ENCODE peak calls at places on chromosomes 16 and 17, in nine cellular contexts. S, C, Y, L, W, Z, X, U and F are unnamed samples.

GRCh38 chr16:4409081-4409932 is 7.1 kb downstream of the CORO7 start:
- DNase-seq in S (no peak), C (no peak), Y (peak), L (no peak), W (no peak), Z (no peak), X (no peak), U (no peak), F (no peak)

GRCh38 chr17:8479431-8479947 is 43.8 kb downstream of the NDEL1 start:
- DNase-seq in S (peak), C (no peak), Y (no peak), L (no peak), W (no peak), Z (no peak), X (peak), U (no peak), F (peak)

GRCh38 chr16:27083861-27084261 is 17.1 kb downstream of the C16orf82 start:
- DNase-seq in S (no peak), C (no peak), Y (no peak), L (no peak), W (no peak), Z (no peak), X (no peak), U (no peak), F (no peak)

GRCh38 chr17:9669551-9670008 is 24.3 kb downstream of the USP43 start:
- DNase-seq in S (no peak), C (no peak), Y (peak), L (peak), W (no peak), Z (no peak), X (no peak), U (no peak), F (no peak)

GRCh38 chr16:7397901-7398300 is 65.3 kb downstream of the RBFOX1 start:
- DNase-seq in S (no peak), C (no peak), Y (no peak), L (no peak), W (no peak), Z (no peak), X (peak), U (no peak), F (no peak)

GRCh38 chr17:74305865-74306654 is 20.0 kb upstream of the KIF19 start:
- DNase-seq in S (no peak), C (no peak), Y (peak), L (no peak), W (no peak), Z (no peak), X (no peak), U (no peak), F (no peak)

GRCh38 chr17:79810138-79811027 is 13.5 kb upstream of the CBX8 start:
- DNase-seq in S (peak), C (peak), Y (peak), L (peak), W (no peak), Z (peak), X (peak), U (peak), F (no peak)

GRCh38 chr17:55433029-55433628 is 11.5 kb upstream of the MMD start:
- DNase-seq in S (no peak), C (no peak), Y (peak), L (no peak), W (no peak), Z (peak), X (no peak), U (peak), F (no peak)

GRCh38 chr17:33674685-33675084 is 381.6 kb upstream of the ASIC2 start:
- DNase-seq in S (peak), C (peak), Y (peak), L (peak), W (peak), Z (peak), X (peak), U (peak), F (no peak)

GRCh38 chr17:31524926-31525800 is 133.7 kb downstream of the RAB11FIP4 start:
- DNase-seq in S (peak), C (peak), Y (peak), L (peak), W (peak), Z (peak), X (peak), U (peak), F (peak)

GRCh38 chr16:85228463-85228862 is 116.2 kb upstream of the CIBAR2 start:
- DNase-seq in S (no peak), C (no peak), Y (no peak), L (no peak), W (no peak), Z (no peak), X (no peak), U (no peak), F (no peak)

GRCh38 chr17:42680331-42680808 is 1.3 kb downstream of the CCR10 start:
- DNase-seq in S (no peak), C (peak), Y (no peak), L (no peak), W (peak), Z (no peak), X (no peak), U (no peak), F (no peak)

GRCh38 chr16:1696863-1697262 is 9.1 kb upstream of the MAPK8IP3 start:
- DNase-seq in S (no peak), C (no peak), Y (peak), L (no peak), W (no peak), Z (no peak), X (no peak), U (no peak), F (no peak)

GRCh38 chr16:63617047-63617989 is 1504.5 kb downstream of the CDH11 start:
- DNase-seq in S (peak), C (no peak), Y (no peak), L (no peak), W (no peak), Z (no peak), X (no peak), U (no peak), F (no peak)

GRCh38 chr17:29251969-29252866 is 5.6 kb downstream of the CRYBA1 start:
- DNase-seq in S (no peak), C (no peak), Y (no peak), L (no peak), W (no peak), Z (no peak), X (peak), U (no peak), F (no peak)

GRCh38 chr16:66925322-66925840 is at the start of gene RRAD:
- DNase-seq in S (no peak), C (peak), Y (no peak), L (no peak), W (no peak), Z (peak), X (no peak), U (no peak), F (peak)

GRCh38 chr17:17628388-17629008 is 37.0 kb upstream of the PEMT start:
- DNase-seq in S (no peak), C (peak), Y (no peak), L (peak), W (no peak), Z (peak), X (no peak), U (no peak), F (no peak)

GRCh38 chr16:75044800-75045361 is 46.1 kb downstream of the ZNRF1 start:
- DNase-seq in S (no peak), C (no peak), Y (peak), L (no peak), W (peak), Z (no peak), X (peak), U (no peak), F (no peak)

GRCh38 chr17:78390241-78391050 is 12.0 kb downstream of the PGS1 start:
- DNase-seq in S (no peak), C (no peak), Y (peak), L (no peak), W (no peak), Z (no peak), X (peak), U (no peak), F (no peak)

GRCh38 chr16:85992779-85993178 is 93.8 kb downstream of the IRF8 start:
- DNase-seq in S (no peak), C (no peak), Y (no peak), L (no peak), W (no peak), Z (no peak), X (no peak), U (no peak), F (no peak)

GRCh38 chr17:74271281-74271680 is 2.8 kb upstream of the DNAI2 start:
- DNase-seq in S (no peak), C (no peak), Y (no peak), L (no peak), W (no peak), Z (no peak), X (no peak), U (no peak), F (no peak)

DNA sequence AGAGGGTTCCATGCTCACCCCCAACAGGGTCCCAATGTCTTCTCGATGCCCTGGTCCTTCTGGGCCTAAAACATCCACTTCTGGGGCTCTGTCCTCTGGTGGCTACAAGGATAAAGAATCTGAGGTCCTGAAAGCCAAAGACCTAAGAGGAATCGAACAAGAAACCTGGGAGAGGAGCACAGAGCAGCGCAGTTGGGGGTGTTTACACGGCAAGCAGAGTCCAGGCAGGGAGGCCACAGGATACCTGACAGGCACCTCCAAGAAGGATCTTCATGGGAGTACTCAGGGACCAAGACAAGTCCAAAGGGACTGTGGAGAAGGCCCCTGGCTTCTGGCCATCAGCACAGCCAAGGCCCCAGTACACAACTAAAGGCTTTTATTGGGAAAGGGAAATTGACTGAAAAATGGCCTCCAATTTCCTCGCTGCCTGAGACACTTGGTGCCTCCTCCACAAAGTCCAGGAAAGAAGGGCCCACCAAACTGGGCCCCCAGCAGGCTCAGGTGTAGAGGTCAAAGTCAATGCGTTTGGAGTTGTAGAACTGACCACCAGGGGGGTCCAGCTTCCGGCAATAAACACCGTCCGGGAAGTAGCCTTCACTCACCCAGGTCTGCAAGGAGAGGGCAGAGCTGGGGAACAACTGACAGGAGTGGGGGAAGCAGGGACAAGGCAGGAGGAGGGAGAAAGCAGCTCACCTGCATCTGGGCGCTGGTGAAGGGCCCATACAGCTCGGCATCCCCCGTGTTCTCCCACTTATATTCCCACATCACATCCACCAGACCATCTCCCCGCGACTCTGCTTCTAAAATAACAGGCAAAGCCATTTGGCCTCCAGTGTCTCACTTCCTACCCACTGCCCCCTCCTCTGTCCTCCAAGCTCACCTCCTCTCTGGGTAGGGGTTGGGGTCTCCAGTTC is 2.4 kb downstream of the CD2BP2 start:
- DNase-seq in S (peak), C (peak), Y (no peak), L (no peak), W (no peak), Z (no peak), X (no peak), U (no peak), F (no peak)
- TF ChIP-seq CTCF in S (no peak), C (no peak), Y (no peak), L (no peak), W (no peak), Z (no peak), X (no peak), U (peak), F (no peak)

GRCh38 chr16:79752421-79752820 is 151.9 kb upstream of the MAF start:
- DNase-seq in S (no peak), C (no peak), Y (peak), L (no peak), W (no peak), Z (no peak), X (no peak), U (no peak), F (no peak)

GRCh38 chr16:79748629-79749028 is 148.1 kb upstream of the MAF start:
- DNase-seq in S (no peak), C (no peak), Y (no peak), L (no peak), W (no peak), Z (no peak), X (no peak), U (no peak), F (no peak)

GRCh38 chr16:79751785-79752184 is 151.2 kb upstream of the MAF start:
- DNase-seq in S (no peak), C (peak), Y (peak), L (no peak), W (peak), Z (no peak), X (no peak), U (no peak), F (no peak)

GRCh38 chr16:79747688-79748087 is 147.2 kb upstream of the MAF start:
- DNase-seq in S (no peak), C (no peak), Y (peak), L (no peak), W (no peak), Z (no peak), X (no peak), U (no peak), F (no peak)
- TF ChIP-seq CTCF in S (no peak), C (no peak), Y (no peak), L (no peak), W (no peak), Z (no peak), X (no peak), U (no peak), F (no peak)

GRCh38 chr17:7022791-7023571 is at the start of gene BCL6B:
- DNase-seq in S (no peak), C (no peak), Y (no peak), L (no peak), W (no peak), Z (no peak), X (no peak), U (no peak), F (peak)
- TF ChIP-seq CTCF in S (no peak), C (no peak), Y (no peak), L (no peak), W (no peak), Z (no peak), X (no peak), U (no peak), F (no peak)

GRCh38 chr16:15053904-15054303 is 2.0 kb downstream of the NTAN1 start:
- DNase-seq in S (no peak), C (no peak), Y (no peak), L (no peak), W (no peak), Z (no peak), X (no peak), U (no peak), F (no peak)

GRCh38 chr16:15054357-15055140 is 1.3 kb downstream of the NTAN1 start:
- DNase-seq in S (no peak), C (no peak), Y (no peak), L (no peak), W (no peak), Z (no peak), X (no peak), U (no peak), F (no peak)

GRCh38 chr16:15052747-15053476 is 3.0 kb downstream of the NTAN1 start:
- DNase-seq in S (no peak), C (no peak), Y (peak), L (no peak), W (no peak), Z (no peak), X (no peak), U (no peak), F (no peak)

GRCh38 chr16:15057755-15058417 is 2.0 kb upstream of the NTAN1 start:
- DNase-seq in S (no peak), C (peak), Y (no peak), L (peak), W (no peak), Z (no peak), X (no peak), U (no peak), F (no peak)

DNA sequence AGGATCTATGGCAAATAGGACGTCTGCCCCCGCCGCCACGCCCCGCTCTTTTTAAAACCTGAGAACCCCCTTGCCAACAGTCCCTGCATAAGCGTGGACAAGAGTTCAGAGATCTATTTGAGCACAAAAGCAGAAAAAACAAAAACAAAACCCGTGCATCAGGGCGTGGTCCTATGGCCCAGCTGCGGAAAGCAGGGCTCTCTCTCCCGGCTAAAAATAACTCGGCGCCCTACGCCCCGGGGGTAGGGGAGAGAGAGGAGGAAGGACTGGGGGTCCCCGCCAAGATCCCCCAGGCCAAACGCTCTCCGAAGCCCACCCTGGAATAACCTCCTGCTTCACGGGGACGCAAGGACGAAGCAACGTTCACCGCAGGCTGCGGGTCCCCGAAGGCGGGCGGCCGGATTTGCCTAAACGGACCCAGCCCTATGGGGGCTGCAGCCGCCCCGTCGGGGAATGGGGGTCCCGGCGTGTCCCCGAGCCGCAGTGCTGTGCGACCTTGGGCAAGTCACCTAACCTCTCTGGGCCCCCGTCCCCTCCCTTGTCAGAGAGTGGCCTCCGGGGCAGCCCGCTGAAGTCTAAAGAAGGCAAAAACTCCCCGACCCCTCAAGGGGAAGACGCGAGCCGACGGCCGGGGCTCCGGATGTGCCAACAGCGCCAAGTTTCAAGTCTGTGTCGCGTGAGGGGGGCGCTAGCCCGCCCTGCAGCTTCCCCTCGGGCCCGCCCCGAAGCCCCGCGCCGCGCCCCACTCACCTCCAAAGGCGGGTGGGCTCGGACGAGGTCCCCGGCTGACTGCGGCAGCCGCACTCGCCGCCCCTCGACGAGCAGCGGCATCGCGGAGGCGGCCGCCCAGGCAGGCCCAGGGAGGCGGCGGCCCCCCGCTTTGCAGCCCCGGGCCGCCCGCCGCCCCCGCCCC is 477 bp downstream of the NTAN1 start:
- DNase-seq in S (no peak), C (peak), Y (no peak), L (no peak), W (no peak), Z (no peak), X (no peak), U (no peak), F (no peak)
- TF ChIP-seq CTCF in S (no peak), C (no peak), Y (no peak), L (no peak), W (no peak), Z (no peak), X (no peak), U (peak), F (no peak)

DNA sequence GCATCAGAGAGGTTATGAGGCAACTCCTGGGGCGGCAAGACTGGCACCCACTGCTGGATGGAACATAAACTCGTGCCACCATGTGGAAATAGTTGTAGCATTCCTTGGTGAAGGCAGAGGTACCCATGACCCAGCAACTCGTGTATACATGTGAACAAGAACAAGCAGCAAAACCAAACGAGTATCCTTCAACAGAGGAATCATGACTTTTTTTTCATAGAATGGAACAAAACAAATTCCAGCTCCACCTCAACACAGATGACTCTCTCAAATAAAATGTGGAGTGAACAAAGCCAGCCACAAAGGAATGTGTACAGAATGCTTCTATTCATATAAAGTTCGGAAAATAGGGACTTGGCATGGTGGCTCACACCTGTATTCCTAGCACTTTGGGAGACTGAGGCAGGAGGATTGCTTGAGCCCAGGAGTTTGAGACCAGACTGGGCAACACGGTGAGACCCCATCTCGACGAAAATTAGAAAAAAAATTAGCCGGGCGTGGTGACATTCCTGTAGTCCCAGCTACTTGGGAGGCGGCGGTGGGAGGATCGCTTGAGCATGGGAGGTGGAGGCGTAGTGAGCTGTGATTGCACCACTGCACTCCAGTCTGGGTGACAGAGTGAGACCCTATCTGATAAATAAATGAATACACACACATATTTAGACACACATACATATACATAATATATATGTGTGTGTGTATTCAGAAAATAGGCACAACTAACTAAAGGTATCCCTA is 35.3 kb downstream of the B9D1 start:
- DNase-seq in S (peak), C (no peak), Y (peak), L (no peak), W (no peak), Z (no peak), X (peak), U (peak), F (peak)
- TF ChIP-seq CTCF in S (no peak), C (no peak), Y (peak), L (no peak), W (no peak), Z (no peak), X (no peak), U (no peak), F (no peak)

GRCh38 chr17:67629963-67630320 is 87.8 kb upstream of the NOL11 start:
- DNase-seq in S (no peak), C (no peak), Y (peak), L (no peak), W (no peak), Z (no peak), X (peak), U (peak), F (no peak)

GRCh38 chr17:67623767-67624166 is 94.0 kb upstream of the NOL11 start:
- DNase-seq in S (no peak), C (no peak), Y (no peak), L (no peak), W (no peak), Z (no peak), X (no peak), U (no peak), F (no peak)

GRCh38 chr17:67624886-67625656 is 92.7 kb upstream of the NOL11 start:
- DNase-seq in S (no peak), C (no peak), Y (no peak), L (no peak), W (no peak), Z (no peak), X (no peak), U (no peak), F (no peak)

GRCh38 chr17:67625971-67626370 is 91.8 kb upstream of the NOL11 start:
- DNase-seq in S (no peak), C (no peak), Y (no peak), L (no peak), W (no peak), Z (no peak), X (no peak), U (no peak), F (no peak)

GRCh38 chr17:67628580-67629013 is 89.1 kb upstream of the NOL11 start:
- DNase-seq in S (peak), C (no peak), Y (no peak), L (peak), W (no peak), Z (no peak), X (no peak), U (no peak), F (no peak)
- TF ChIP-seq CTCF in S (no peak), C (no peak), Y (no peak), L (no peak), W (no peak), Z (no peak), X (no peak), U (peak), F (no peak)

GRCh38 chr16:51313204-51313603 is 162.1 kb upstream of the SALL1 start:
- DNase-seq in S (no peak), C (no peak), Y (peak), L (no peak), W (no peak), Z (no peak), X (no peak), U (no peak), F (no peak)
- TF ChIP-seq CTCF in S (no peak), C (no peak), Y (no peak), L (no peak), W (no peak), Z (no peak), X (no peak), U (no peak), F (no peak)